ENCODE peak calls at places on chromosome 19, in seven cellular contexts. One of them, this sample, is unnamed.
A peak's percentile ranks its signal among the peaks of the same experiment; 100 is the strongest.

GRCh38 chr19:28051047-28051446 is 1161.9 kb downstream of the UQCRFS1 start:
- DNase-seq in uterus: no peak
- DNase-seq in ovary: no peak
- DNase-seq in A549: no peak
- DNase-seq in tibial nerve: no peak
- DNase-seq in body of pancreas: no peak
- DNase-seq in lower leg skin: no peak
- DNase-seq in this sample: no peak

GRCh38 chr19:48117515-48118330 is 7.1 kb upstream of the PLA2G4C start:
- DNase-seq in A549: no peak
- DNase-seq in lower leg skin: no peak
- DNase-seq in tibial nerve: no peak
- DNase-seq in body of pancreas: no peak
- DNase-seq in uterus: no peak
- DNase-seq in ovary: no peak
- DNase-seq in this sample: no peak

GRCh38 chr19:12664406-12665280 is 1.9 kb downstream of the MAN2B1 start:
- DNase-seq in lower leg skin: no peak
- DNase-seq in tibial nerve: no peak
- DNase-seq in ovary: no peak
- DNase-seq in A549: no peak
- DNase-seq in body of pancreas: no peak
- DNase-seq in uterus: no peak
- DNase-seq in this sample: peak; percentile 56

GRCh38 chr19:23914402-23915286 is at the start of gene ZNF726:
- DNase-seq in ovary: peak; percentile 74
- DNase-seq in A549: peak; percentile 29
- DNase-seq in tibial nerve: peak; percentile 87
- DNase-seq in uterus: peak; percentile 74
- DNase-seq in lower leg skin: peak; percentile 91
- DNase-seq in body of pancreas: peak; percentile 73
- DNase-seq in this sample: peak; percentile 91

GRCh38 chr19:18881491-18881890 is 14.5 kb downstream of the CERS1 start:
- DNase-seq in tibial nerve: no peak
- DNase-seq in ovary: no peak
- DNase-seq in lower leg skin: no peak
- DNase-seq in body of pancreas: no peak
- DNase-seq in A549: no peak
- DNase-seq in uterus: no peak
- DNase-seq in this sample: no peak

GRCh38 chr19:38453596-38453995 is 20.1 kb downstream of the RYR1 start:
- DNase-seq in body of pancreas: no peak
- DNase-seq in A549: no peak
- DNase-seq in uterus: no peak
- DNase-seq in ovary: no peak
- DNase-seq in lower leg skin: no peak
- DNase-seq in tibial nerve: no peak
- DNase-seq in this sample: no peak

GRCh38 chr19:42028304-42029216 is 34.5 kb upstream of the ATP1A3 start:
- DNase-seq in ovary: no peak
- DNase-seq in tibial nerve: no peak
- DNase-seq in body of pancreas: no peak
- DNase-seq in A549: no peak
- DNase-seq in uterus: no peak
- DNase-seq in lower leg skin: no peak
- DNase-seq in this sample: no peak

GRCh38 chr19:4449022-4449825 is 8.4 kb downstream of the UBXN6 start:
- DNase-seq in ovary: peak; percentile 54
- DNase-seq in tibial nerve: no peak
- DNase-seq in body of pancreas: peak; percentile 82
- DNase-seq in lower leg skin: no peak
- DNase-seq in uterus: peak; percentile 67
- DNase-seq in A549: no peak
- DNase-seq in this sample: no peak

GRCh38 chr19:33712268-33712667 is 84.4 kb upstream of the KCTD15 start:
- DNase-seq in A549: no peak
- DNase-seq in lower leg skin: no peak
- DNase-seq in tibial nerve: no peak
- DNase-seq in uterus: no peak
- DNase-seq in ovary: no peak
- DNase-seq in body of pancreas: no peak
- DNase-seq in this sample: no peak

GRCh38 chr19:12726988-12727316 is 3.2 kb upstream of the TNPO2 start:
- DNase-seq in uterus: no peak
- DNase-seq in A549: no peak
- DNase-seq in tibial nerve: no peak
- DNase-seq in lower leg skin: no peak
- DNase-seq in body of pancreas: no peak
- DNase-seq in ovary: no peak
- DNase-seq in this sample: no peak

GRCh38 chr19:7196721-7197168 is 97.5 kb downstream of the INSR start:
- DNase-seq in A549: no peak
- DNase-seq in body of pancreas: peak; percentile 51
- DNase-seq in uterus: no peak
- DNase-seq in lower leg skin: peak; percentile 74
- DNase-seq in tibial nerve: peak; percentile 76
- DNase-seq in ovary: peak; percentile 95
- DNase-seq in this sample: peak; percentile 26

GRCh38 chr19:30376272-30376671 is 4.1 kb downstream of the ZNF536 start:
- DNase-seq in ovary: no peak
- DNase-seq in A549: no peak
- DNase-seq in body of pancreas: no peak
- DNase-seq in tibial nerve: no peak
- DNase-seq in uterus: no peak
- DNase-seq in lower leg skin: no peak
- DNase-seq in this sample: no peak

GRCh38 chr19:29285878-29286277 is 72.9 kb upstream of the UQCRFS1 start:
- DNase-seq in uterus: peak; percentile 20
- DNase-seq in body of pancreas: no peak
- DNase-seq in ovary: no peak
- DNase-seq in lower leg skin: no peak
- DNase-seq in A549: no peak
- DNase-seq in tibial nerve: no peak
- DNase-seq in this sample: no peak

GRCh38 chr19:35729021-35729420 is 11.2 kb downstream of the KMT2B start:
- DNase-seq in body of pancreas: no peak
- DNase-seq in ovary: no peak
- DNase-seq in A549: no peak
- DNase-seq in uterus: no peak
- DNase-seq in tibial nerve: no peak
- DNase-seq in lower leg skin: no peak
- DNase-seq in this sample: no peak

GRCh38 chr19:10861118-10861651 is 10.2 kb upstream of the CARM1 start:
- DNase-seq in lower leg skin: no peak
- DNase-seq in uterus: no peak
- DNase-seq in body of pancreas: peak; percentile 53
- DNase-seq in ovary: no peak
- DNase-seq in tibial nerve: no peak
- DNase-seq in A549: no peak
- DNase-seq in this sample: no peak

GRCh38 chr19:33796164-33797100 is at the start of gene KCTD15:
- DNase-seq in lower leg skin: no peak
- DNase-seq in uterus: peak; percentile 55
- DNase-seq in tibial nerve: no peak
- DNase-seq in body of pancreas: peak; percentile 60
- DNase-seq in ovary: peak; percentile 58
- DNase-seq in A549: no peak
- DNase-seq in this sample: peak; percentile 92

GRCh38 chr19:42363614-42364346 is 26.3 kb downstream of the CNFN start:
- DNase-seq in ovary: no peak
- DNase-seq in lower leg skin: no peak
- DNase-seq in tibial nerve: peak; percentile 21
- DNase-seq in uterus: no peak
- DNase-seq in A549: no peak
- DNase-seq in body of pancreas: no peak
- DNase-seq in this sample: no peak

GRCh38 chr19:51948979-51949378 is 21.7 kb downstream of the ZNF613 start:
- DNase-seq in tibial nerve: no peak
- DNase-seq in ovary: peak; percentile 39
- DNase-seq in lower leg skin: no peak
- DNase-seq in A549: no peak
- DNase-seq in uterus: no peak
- DNase-seq in body of pancreas: peak; percentile 5
- DNase-seq in this sample: no peak

GRCh38 chr19:18143902-18144301 is 9.1 kb upstream of the PIK3R2 start:
- DNase-seq in A549: no peak
- DNase-seq in lower leg skin: no peak
- DNase-seq in ovary: no peak
- DNase-seq in uterus: no peak
- DNase-seq in body of pancreas: no peak
- DNase-seq in tibial nerve: no peak
- DNase-seq in this sample: no peak

GRCh38 chr19:50795665-50796073 is 5.5 kb downstream of the ACP4 start:
- DNase-seq in ovary: no peak
- DNase-seq in tibial nerve: no peak
- DNase-seq in body of pancreas: no peak
- DNase-seq in uterus: no peak
- DNase-seq in lower leg skin: no peak
- DNase-seq in A549: no peak
- DNase-seq in this sample: no peak
- TF ChIP-seq POLR2A in ovary: no peak
- TF ChIP-seq POLR2A in tibial nerve: no peak
- TF ChIP-seq POLR2A in body of pancreas: no peak
- TF ChIP-seq POLR2A in uterus: no peak
- TF ChIP-seq POLR2A in lower leg skin: no peak
- TF ChIP-seq POLR2A in A549: peak; percentile 10
- TF ChIP-seq POLR2A in this sample: no peak

DNA sequence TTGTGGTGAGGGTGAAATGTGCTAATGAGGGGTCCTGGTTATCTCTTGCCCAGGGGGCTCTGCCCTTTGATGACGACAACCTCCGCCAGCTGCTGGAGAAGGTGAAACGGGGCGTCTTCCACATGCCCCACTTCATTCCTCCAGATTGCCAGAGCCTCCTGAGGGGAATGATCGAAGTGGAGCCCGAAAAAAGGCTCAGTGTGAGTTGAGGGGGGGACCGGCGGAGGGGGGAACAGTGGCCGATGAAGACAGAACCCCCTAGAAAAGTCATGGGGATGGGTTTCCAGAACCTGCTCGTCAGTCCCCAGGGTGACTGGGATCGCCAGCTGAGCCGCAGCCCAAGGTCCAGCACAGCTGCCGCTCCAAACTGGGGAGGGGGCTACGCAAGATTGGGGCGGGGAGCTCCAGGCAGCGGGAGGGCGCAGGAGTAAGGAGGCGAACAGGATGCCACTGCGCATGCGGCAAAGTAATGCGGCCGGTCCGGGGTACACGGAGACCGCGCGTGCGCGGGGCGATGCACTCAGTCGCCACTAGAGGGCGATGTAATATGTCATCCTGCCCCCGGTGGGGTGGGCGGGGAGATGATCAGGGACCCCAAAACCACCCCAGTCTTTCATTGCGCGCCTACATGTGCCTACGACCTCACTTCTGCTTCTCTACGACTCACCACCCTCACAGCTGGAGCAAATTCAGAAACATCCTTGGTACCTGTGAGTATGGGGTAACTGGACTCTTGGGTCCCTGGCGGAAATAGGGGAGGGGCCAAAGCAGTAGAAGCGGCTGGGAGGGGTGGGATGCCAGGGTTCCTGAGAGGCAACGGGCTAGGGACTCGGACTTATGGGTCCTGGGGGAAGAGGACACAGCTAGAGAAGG is 17.9 kb downstream of the BRSK1 start:
- DNase-seq in ovary: peak; percentile 89
- DNase-seq in uterus: peak; percentile 88
- DNase-seq in A549: peak; percentile 100
- DNase-seq in body of pancreas: peak; percentile 92
- DNase-seq in tibial nerve: peak; percentile 82
- DNase-seq in lower leg skin: peak; percentile 75
- DNase-seq in this sample: peak; percentile 99
- TF ChIP-seq POLR2A in ovary: no peak
- TF ChIP-seq POLR2A in uterus: peak; percentile 8
- TF ChIP-seq POLR2A in A549: peak; percentile 56
- TF ChIP-seq POLR2A in body of pancreas: no peak
- TF ChIP-seq POLR2A in tibial nerve: no peak
- TF ChIP-seq POLR2A in lower leg skin: no peak
- TF ChIP-seq POLR2A in this sample: no peak

GRCh38 chr19:40200352-40201099 is 9.3 kb downstream of the MAP3K10 start:
- DNase-seq in lower leg skin: no peak
- DNase-seq in ovary: no peak
- DNase-seq in body of pancreas: no peak
- DNase-seq in uterus: no peak
- DNase-seq in A549: no peak
- DNase-seq in tibial nerve: no peak
- DNase-seq in this sample: no peak
- TF ChIP-seq POLR2A in lower leg skin: no peak
- TF ChIP-seq POLR2A in ovary: no peak
- TF ChIP-seq POLR2A in body of pancreas: no peak
- TF ChIP-seq POLR2A in uterus: no peak
- TF ChIP-seq POLR2A in A549: no peak
- TF ChIP-seq POLR2A in tibial nerve: no peak
- TF ChIP-seq POLR2A in this sample: no peak

GRCh38 chr19:806815-807421 is 9.7 kb downstream of the PTBP1 start:
- DNase-seq in body of pancreas: peak; percentile 21
- DNase-seq in uterus: no peak
- DNase-seq in tibial nerve: no peak
- DNase-seq in lower leg skin: no peak
- DNase-seq in ovary: no peak
- DNase-seq in A549: no peak
- DNase-seq in this sample: no peak
- TF ChIP-seq POLR2A in body of pancreas: no peak
- TF ChIP-seq POLR2A in uterus: no peak
- TF ChIP-seq POLR2A in tibial nerve: no peak
- TF ChIP-seq POLR2A in lower leg skin: no peak
- TF ChIP-seq POLR2A in ovary: no peak
- TF ChIP-seq POLR2A in A549: no peak
- TF ChIP-seq POLR2A in this sample: no peak